ENCODE peak calls at places on chromosomes 7 and 10, in five cellular contexts. Q is H1, H is AG09319, A is fibroblast of pulmonary artery, Y is IMR-90. S is an unnamed sample.

GRCh38 chr7:42552227-42552626 is 315.2 kb upstream of the GLI3 start:
- DNase-seq in H (no peak), Y (no peak), Q (no peak), A (no peak), S (no peak)

GRCh38 chr7:66631471-66631870 is 2.8 kb downstream of the KCTD7 start:
- DNase-seq in A (no peak), Y (no peak), Q (no peak), H (no peak), S (no peak)

GRCh38 chr10:15106352-15107013 is 9.3 kb downstream of the RPP38 start:
- DNase-seq in A (peak; percentile 82), Q (peak; percentile 31), H (no peak), Y (peak; percentile 67), S (peak; percentile 91)

GRCh38 chr7:127486654-127487053 is 94.1 kb upstream of the ZNF800 start:
- DNase-seq in Y (peak; percentile 0), H (no peak), A (no peak), Q (no peak), S (no peak)

GRCh38 chr7:81776159-81776558 is 6.3 kb upstream of the HGF start:
- DNase-seq in A (no peak), H (no peak), Y (peak; percentile 31), Q (no peak), S (no peak)

GRCh38 chr10:128511284-128511683 is 385.1 kb upstream of the MKI67 start:
- DNase-seq in A (no peak), H (no peak), Y (no peak), Q (no peak), S (no peak)

GRCh38 chr10:77925410-77925794 is 1.2 kb downstream of the DLG5 start:
- DNase-seq in Y (peak; percentile 45), H (no peak), Q (no peak), A (peak; percentile 39), S (no peak)

GRCh38 chr10:100827819-100828743 is 82.7 kb downstream of the PAX2 start:
- DNase-seq in Y (no peak), A (no peak), Q (no peak), H (no peak), S (no peak)

GRCh38 chr7:48337012-48337621 is 165.9 kb downstream of the ABCA13 start:
- DNase-seq in Y (peak; percentile 8), H (no peak), Q (no peak), A (peak; percentile 14), S (no peak)
- TF ChIP-seq CTCF in Y (peak; percentile 38), H (peak; percentile 59), Q (peak; percentile 42), A (peak; percentile 47), S (peak; percentile 49)

GRCh38 chr10:22573820-22574569 is 140.4 kb downstream of the PIP4K2A start:
- DNase-seq in Y (peak; percentile 41), A (peak; percentile 59), H (no peak), Q (no peak), S (no peak)
- TF ChIP-seq CTCF in Y (peak; percentile 53), A (peak; percentile 61), H (peak; percentile 51), Q (peak; percentile 11), S (peak; percentile 55)

DNA sequence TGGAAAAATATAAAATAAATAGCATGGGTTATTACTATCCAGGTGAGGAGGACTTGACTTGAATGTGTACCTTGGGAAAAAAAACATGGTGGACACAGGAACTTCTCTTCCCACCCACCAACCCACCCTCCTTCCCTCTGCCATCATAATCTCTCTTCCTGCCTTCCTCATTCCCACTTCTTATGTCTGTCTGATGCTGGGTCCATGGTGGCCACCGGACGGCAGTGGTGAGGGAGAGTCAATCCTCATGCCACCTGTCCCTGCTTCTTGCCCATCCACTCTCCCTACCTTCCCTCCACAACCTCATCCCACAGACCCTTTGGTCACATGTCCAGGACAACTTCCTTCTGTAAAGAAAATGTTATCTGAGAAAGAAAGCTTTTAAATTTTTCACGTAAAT is 104.7 kb downstream of the PIP4K2A start:
- DNase-seq in Q (no peak), H (no peak), A (no peak), Y (no peak), S (no peak)
- TF ChIP-seq CTCF in Q (peak; percentile 30), H (no peak), A (no peak), Y (no peak), S (no peak)

DNA sequence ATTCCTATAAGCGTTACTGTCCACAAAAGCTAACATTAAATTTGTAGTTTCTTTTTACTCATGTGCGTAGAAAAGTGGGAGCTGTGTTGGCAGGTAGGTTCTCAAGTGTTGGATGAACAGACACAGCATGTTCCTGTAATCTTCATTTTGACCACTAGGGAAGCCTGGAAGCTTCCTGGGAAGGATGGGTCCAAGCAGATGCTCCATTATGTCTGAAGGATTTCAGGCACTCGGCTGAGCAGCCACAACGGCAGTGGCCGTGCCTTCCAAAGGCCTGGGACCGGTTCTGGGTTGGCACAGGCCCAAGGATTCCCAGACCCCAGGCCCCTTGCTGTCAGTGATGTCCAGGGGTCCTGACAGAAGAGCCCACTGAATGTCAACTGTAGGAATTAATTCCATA is 386.3 kb downstream of the TNS3 start:
- DNase-seq in Q (no peak), H (no peak), Y (no peak), A (no peak), S (peak; percentile 65)
- TF ChIP-seq CTCF in Q (no peak), H (no peak), Y (no peak), A (peak; percentile 29), S (no peak)

GRCh38 chr10:58823983-58824382 is 311.3 kb downstream of the BICC1 start:
- DNase-seq in Q (no peak), Y (no peak), H (no peak), A (no peak), S (no peak)

GRCh38 chr10:58820386-58820785 is 307.7 kb downstream of the BICC1 start:
- DNase-seq in Q (no peak), Y (no peak), A (no peak), H (no peak), S (no peak)

GRCh38 chr10:58817499-58817898 is 304.8 kb downstream of the BICC1 start:
- DNase-seq in Y (peak; percentile 43), Q (no peak), H (no peak), A (no peak), S (no peak)

GRCh38 chr10:58820862-58821559 is 308.3 kb downstream of the BICC1 start:
- DNase-seq in H (no peak), A (peak; percentile 64), Q (no peak), Y (peak; percentile 79), S (no peak)

DNA sequence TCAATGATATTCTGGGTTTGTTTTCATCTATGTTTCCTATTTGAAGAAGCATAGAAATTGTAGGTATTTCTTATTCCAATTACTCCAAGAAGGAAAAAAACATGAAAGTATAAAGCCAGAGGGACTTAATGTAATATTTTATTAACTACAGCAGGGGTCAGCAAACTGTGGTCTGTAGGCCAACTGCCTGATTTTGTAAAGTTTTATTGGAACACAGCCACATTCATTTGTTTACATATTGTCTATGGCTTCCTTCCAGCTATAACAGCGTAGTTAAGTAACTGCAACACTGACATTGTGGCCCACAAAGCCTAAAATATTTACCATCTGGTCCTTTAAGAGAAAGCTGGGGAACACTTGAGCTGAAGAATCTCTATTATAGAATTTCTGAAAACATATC is 306.2 kb downstream of the BICC1 start:
- DNase-seq in Y (peak; percentile 79), Q (no peak), H (peak; percentile 62), A (peak; percentile 89), S (no peak)
- TF ChIP-seq CTCF in Y (peak; percentile 16), Q (no peak), H (peak; percentile 10), A (peak; percentile 24), S (peak; percentile 40)

DNA sequence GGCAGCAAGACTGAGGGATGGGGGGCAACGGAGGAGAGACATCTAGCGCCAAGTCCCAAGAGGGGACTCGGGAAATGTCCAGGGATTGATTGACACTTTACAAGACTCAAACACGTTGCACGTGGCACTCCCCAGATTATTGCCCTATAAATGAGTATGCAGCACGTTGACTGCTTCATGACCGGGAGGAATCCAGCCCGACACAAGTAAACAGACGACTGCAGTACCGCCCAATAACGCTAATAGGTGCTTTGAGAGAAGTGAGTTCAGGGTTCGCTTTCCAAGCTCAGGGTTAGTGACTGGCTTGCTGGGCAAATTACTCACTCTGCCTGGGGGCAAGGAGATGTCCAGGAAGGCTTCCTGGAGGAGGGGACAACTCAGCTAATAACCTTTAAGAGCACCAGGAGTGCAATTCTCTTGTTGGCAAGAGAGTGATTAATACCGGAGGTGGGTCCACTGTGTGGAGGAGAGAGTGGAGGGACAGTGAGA is 73.3 kb upstream of the MYL10 start:
- DNase-seq in A (no peak), H (no peak), Q (no peak), Y (no peak), S (no peak)
- TF ChIP-seq CTCF in A (no peak), H (no peak), Q (no peak), Y (no peak), S (no peak)

DNA sequence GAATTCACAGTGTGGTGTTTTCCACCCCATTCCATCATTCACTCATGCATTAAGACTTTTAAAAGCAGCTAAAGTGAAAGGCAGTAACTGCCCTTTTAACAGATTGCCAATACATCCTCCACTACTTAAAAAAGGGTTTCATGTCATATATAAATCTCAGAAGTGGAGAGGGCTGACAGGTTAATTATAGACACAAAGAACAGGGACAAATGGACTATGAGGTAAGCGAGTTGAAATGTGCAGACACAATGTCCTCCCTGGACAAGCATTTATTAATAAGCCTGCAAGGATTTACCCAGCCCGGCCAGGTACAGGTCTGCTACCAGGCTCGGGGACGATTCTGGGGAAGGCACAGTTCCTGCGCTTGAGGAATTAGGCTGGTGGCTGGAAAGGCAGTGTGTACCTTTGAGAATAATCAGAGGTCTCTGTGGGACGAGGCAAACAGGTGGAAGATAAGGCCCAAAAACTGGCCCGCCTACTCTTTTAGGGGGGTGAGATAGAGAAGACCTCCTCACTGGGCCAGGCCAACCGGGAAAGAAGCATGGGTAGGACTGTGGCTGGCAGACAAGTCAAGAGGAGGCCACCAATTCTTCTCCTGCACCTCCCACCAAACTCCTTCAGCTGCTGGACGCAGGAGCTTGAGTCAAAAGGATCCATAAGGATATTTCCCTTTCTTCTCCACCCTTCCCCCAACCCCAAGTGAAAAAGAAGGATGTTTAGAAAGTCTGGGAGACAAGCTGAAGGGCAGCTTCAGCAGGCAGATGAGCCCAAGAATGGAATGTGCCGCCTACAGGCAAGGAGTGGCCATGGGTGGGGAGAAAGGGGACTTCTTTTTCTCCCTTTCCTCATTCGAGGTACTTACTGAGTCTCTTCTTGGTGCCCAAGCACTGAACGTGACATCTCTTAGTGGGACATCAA is 1.5 kb downstream of the PDLIM1 start:
- DNase-seq in Y (no peak), A (peak; percentile 51), H (no peak), Q (no peak), S (no peak)
- TF ChIP-seq CTCF in Y (peak; percentile 20), A (peak; percentile 28), H (peak; percentile 0), Q (peak; percentile 49), S (no peak)

GRCh38 chr10:124875596-124875995 is 66.3 kb upstream of the ZRANB1 start:
- DNase-seq in Q (no peak), H (peak; percentile 2), A (peak; percentile 42), Y (peak; percentile 46), S (no peak)
- TF ChIP-seq CTCF in Q (no peak), H (peak; percentile 33), A (peak; percentile 35), Y (peak; percentile 41), S (peak; percentile 33)

GRCh38 chr7:44218418-44219201 is 17.8 kb downstream of the YKT6 start:
- DNase-seq in Y (no peak), A (peak; percentile 25), H (no peak), Q (peak; percentile 57), S (no peak)
- TF ChIP-seq CTCF in Y (peak; percentile 17), A (no peak), H (no peak), Q (no peak), S (no peak)

S was measured in osteocyte.